ENCODE peak calls at places on chromosomes 2 and 18, in eight cellular contexts. N, X, D, K, M, B, W and L are unnamed samples.

GRCh38 chr18:1663879-1664705 is 759.4 kb downstream of the ADCYAP1 start:
- DNase-seq in X (peak), B (peak), N (no peak), D (no peak), W (peak), M (peak), K (peak), L (no peak)

GRCh38 chr2:180360283-180360618 is 353.2 kb upstream of the CWC22 start:
- DNase-seq in M (no peak), N (no peak), X (no peak), B (no peak), D (no peak), W (no peak), K (no peak), L (no peak)

GRCh38 chr2:114784890-114785583 is 342.6 kb downstream of the DPP10 start:
- DNase-seq in K (no peak), M (no peak), X (no peak), D (no peak), W (no peak), N (no peak), B (no peak), L (no peak)

GRCh38 chr18:12556946-12557806 is 100.7 kb downstream of the SPIRE1 start:
- DNase-seq in D (no peak), N (no peak), K (no peak), B (no peak), M (no peak), W (no peak), X (no peak), L (no peak)

GRCh38 chr2:68251855-68252406 is 401 bp downstream of the PPP3R1 start:
- DNase-seq in N (no peak), B (no peak), D (no peak), X (peak), K (no peak), M (no peak), W (no peak), L (no peak)

GRCh38 chr2:143521404-143521803 is 392.2 kb downstream of the ARHGAP15 start:
- DNase-seq in X (no peak), N (no peak), K (no peak), D (peak), M (no peak), B (no peak), W (no peak), L (no peak)

GRCh38 chr2:236177967-236178909 is 10.1 kb upstream of the GBX2 start:
- DNase-seq in W (peak), D (peak), X (peak), K (peak), N (peak), M (peak), B (peak), L (no peak)

GRCh38 chr2:216733046-216733445 is 37.7 kb upstream of the IGFBP5 start:
- DNase-seq in K (no peak), M (no peak), D (no peak), X (no peak), B (no peak), W (no peak), N (no peak), L (no peak)

GRCh38 chr2:240840435-240841060 is 20.5 kb upstream of the KIF1A start:
- DNase-seq in X (peak), M (peak), N (peak), D (peak), K (peak), W (peak), B (no peak), L (peak)

GRCh38 chr2:208256192-208256782 is 1.4 kb upstream of the IDH1 start:
- DNase-seq in W (no peak), N (no peak), M (peak), X (peak), K (no peak), B (no peak), D (no peak), L (no peak)

GRCh38 chr2:128282246-128282975 is 36.3 kb downstream of the HS6ST1 start:
- DNase-seq in K (no peak), B (peak), X (no peak), M (no peak), D (no peak), W (no peak), N (no peak), L (no peak)

GRCh38 chr2:128284841-128285240 is 33.8 kb downstream of the HS6ST1 start:
- DNase-seq in D (no peak), B (no peak), K (no peak), W (no peak), X (no peak), M (no peak), N (no peak), L (no peak)

GRCh38 chr2:128284037-128284441 is 34.6 kb downstream of the HS6ST1 start:
- DNase-seq in N (no peak), B (no peak), M (no peak), W (no peak), X (no peak), D (no peak), K (no peak), L (no peak)

GRCh38 chr2:128281852-128282245 is 36.8 kb downstream of the HS6ST1 start:
- DNase-seq in N (no peak), X (no peak), K (no peak), W (no peak), D (no peak), M (no peak), B (peak), L (no peak)

DNA sequence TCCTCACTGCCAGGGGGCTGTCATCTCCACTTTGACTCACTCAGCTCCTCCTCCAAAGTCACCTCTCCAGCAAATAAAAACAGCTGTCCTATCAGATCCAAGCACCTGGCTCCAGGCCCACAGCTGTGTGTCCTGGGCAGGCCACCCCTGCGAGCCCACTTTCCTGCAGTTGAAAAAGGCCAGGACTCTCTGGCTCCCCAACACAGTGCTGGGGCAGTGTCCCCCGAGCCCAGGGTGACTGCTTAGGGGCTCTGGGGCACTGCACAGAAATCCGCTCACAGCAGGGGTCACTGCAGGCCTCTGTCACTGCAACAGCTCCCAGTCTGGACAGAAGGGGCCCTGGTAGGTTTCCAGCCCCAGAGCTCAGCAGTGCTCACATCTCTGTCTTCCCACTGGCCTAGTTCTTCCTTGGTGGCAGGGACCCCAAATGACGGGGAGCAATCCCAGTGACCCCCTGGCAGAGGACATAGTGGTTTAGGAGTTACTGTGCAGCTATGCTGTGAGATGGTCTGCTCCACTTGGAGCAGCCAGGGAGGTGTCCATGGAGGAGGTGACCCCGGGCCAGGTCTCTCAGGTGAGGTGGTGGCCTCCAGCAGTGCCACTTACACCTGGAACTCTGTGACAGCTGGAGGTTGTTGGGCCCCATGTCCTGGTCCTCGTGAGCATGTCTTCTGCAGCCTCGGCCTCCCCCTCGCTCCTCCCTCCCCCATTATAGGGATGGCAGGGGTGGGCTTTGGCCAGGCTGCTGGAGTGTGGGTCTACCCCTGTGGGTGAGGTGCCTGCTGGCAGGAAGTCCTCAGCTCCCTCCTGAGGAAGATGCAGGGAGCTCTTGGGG is 35.5 kb downstream of the HS6ST1 start:
- DNase-seq in K (no peak), N (no peak), D (no peak), W (no peak), X (peak), B (no peak), M (no peak), L (no peak)
- TF ChIP-seq CTCF in K (no peak), N (no peak), D (no peak), W (no peak), X (no peak), B (no peak), M (no peak), L (peak)

GRCh38 chr2:189347540-189347939 is 93.7 kb upstream of the WDR75 start:
- DNase-seq in N (peak), X (peak), D (peak), K (peak), M (peak), W (peak), B (peak), L (no peak)
- TF ChIP-seq CTCF in N (peak), X (peak), D (peak), K (peak), M (peak), W (peak), B (peak), L (peak)

GRCh38 chr2:227125506-227125905 is 38.5 kb downstream of the COL4A4 start:
- DNase-seq in X (peak), B (no peak), W (no peak), N (no peak), K (no peak), M (no peak), D (no peak), L (no peak)
- TF ChIP-seq CTCF in X (no peak), B (no peak), W (peak), N (no peak), K (peak), M (peak), D (peak), L (peak)

DNA sequence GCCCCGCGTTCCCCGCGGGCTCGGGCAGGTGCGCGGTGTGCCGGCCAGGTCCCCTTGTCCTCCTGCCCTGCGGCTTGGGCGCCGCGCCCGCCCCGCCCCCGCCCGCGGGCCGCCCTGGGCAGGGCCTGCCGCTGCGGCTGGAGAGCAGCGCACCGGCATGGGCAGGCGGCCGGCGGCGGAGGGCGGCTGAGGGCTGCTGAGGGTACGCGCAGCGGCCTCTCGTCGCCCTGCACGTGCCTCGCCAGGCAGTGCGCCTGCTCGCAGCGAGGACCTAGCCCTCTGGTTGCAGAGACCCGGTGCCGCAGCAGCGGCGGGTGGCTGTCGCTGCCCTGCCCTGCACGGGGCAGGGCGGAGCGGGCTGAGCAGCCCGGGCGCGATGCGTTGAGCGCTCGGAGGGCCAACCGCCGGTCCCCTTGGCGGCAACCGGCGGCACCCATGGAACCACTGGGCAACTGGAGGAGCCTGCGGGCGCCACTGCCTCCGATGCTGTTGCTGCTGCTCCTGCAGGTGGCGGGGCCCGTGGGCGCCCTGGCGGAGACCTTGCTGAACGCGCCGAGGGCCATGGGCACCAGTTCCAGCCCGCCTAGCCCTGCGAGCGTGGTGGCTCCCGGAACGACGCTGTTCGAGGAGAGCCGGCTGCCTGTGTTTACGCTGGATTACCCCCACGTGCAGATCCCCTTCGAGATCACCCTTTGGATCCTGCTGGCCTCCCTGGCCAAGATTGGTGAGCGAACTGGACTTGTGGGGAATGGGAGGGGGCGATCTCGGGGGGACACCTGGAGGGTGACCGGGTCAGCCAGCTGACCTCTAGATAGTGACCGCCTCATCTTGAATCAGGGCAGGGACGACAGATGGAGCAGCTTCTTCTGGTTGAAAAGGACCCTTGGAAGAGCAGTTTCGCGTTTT is at the start of gene SLC9A2:
- DNase-seq in D (no peak), X (peak), N (no peak), B (no peak), W (no peak), M (no peak), K (no peak), L (no peak)
- TF ChIP-seq CTCF in D (no peak), X (no peak), N (no peak), B (no peak), W (no peak), M (no peak), K (no peak), L (no peak)